ENCODE peak calls at places on chromosomes 7 and 10, in six cellular contexts. C is fibroblast of the aortic adventitia; B is LoVo; T is KG1; P is T-helper 2 cell; U is effector memory CD8-positive, alpha-beta T cell. Q is an unnamed sample.
A peak's percentile ranks its signal among the peaks of the same experiment; 100 is the strongest.

GRCh38 chr10:49302088-49302487 is 3.1 kb downstream of the C10orf71 start:
- DNase-seq in C (no peak), B (no peak), T (no peak), P (no peak), U (no peak), Q (no peak)

GRCh38 chr7:99380032-99380822 is 5.7 kb downstream of the ARPC1B start:
- DNase-seq in C (peak; percentile 65), B (no peak), T (peak; percentile 41), P (no peak), U (peak; percentile 20), Q (no peak)

GRCh38 chr7:71323726-71324125 is 191.8 kb downstream of the GALNT17 start:
- DNase-seq in C (no peak), B (no peak), T (no peak), P (no peak), U (no peak), Q (no peak)

GRCh38 chr7:134059921-134060320 is 67.2 kb upstream of the LRGUK start:
- DNase-seq in C (no peak), B (no peak), T (no peak), P (no peak), U (no peak), Q (no peak)

GRCh38 chr7:158563911-158564647 is 23.5 kb downstream of the PTPRN2 start:
- DNase-seq in C (no peak), B (no peak), T (no peak), P (no peak), U (no peak), Q (peak; percentile 16)

GRCh38 chr10:60810437-60811182 is 32.3 kb downstream of the CDK1 start:
- DNase-seq in C (peak; percentile 82), B (no peak), T (no peak), P (no peak), U (no peak), Q (no peak)

GRCh38 chr10:106609466-106609865 is 555.0 kb downstream of the SORCS1 start:
- DNase-seq in C (no peak), B (no peak), T (no peak), P (no peak), U (no peak), Q (no peak)

GRCh38 chr7:43123457-43123856 is 11.0 kb downstream of the HECW1 start:
- DNase-seq in C (no peak), B (no peak), T (no peak), P (no peak), U (no peak), Q (no peak)

GRCh38 chr7:1136841-1137516 is 23.0 kb downstream of the ZFAND2A start:
- DNase-seq in C (no peak), B (peak; percentile 29), T (no peak), P (no peak), U (no peak), Q (no peak)

GRCh38 chr7:29946428-29947186 is 43.0 kb downstream of the SCRN1 start:
- DNase-seq in C (peak; percentile 41), B (no peak), T (no peak), P (no peak), U (no peak), Q (no peak)

GRCh38 chr7:3087243-3087642 is 43.6 kb upstream of the CARD11 start:
- DNase-seq in C (no peak), B (no peak), T (no peak), P (no peak), U (no peak), Q (no peak)

GRCh38 chr10:44935201-44935960 is 24.2 kb upstream of the RASSF4 start:
- DNase-seq in C (peak; percentile 91), B (no peak), T (no peak), P (no peak), U (no peak), Q (no peak)

GRCh38 chr10:101940916-101941315 is 97.3 kb upstream of the KCNIP2 start:
- DNase-seq in C (peak; percentile 11), B (no peak), T (no peak), P (no peak), U (no peak), Q (no peak)

GRCh38 chr10:77296534-77297369 is 340.9 kb downstream of the KCNMA1 start:
- DNase-seq in C (no peak), B (no peak), T (no peak), P (no peak), U (no peak), Q (no peak)

GRCh38 chr10:128540806-128541739 is 414.9 kb upstream of the MKI67 start:
- DNase-seq in C (no peak), B (no peak), T (no peak), P (no peak), U (no peak), Q (no peak)

GRCh38 chr10:3911241-3911640 is 126.2 kb upstream of the KLF6 start:
- DNase-seq in C (no peak), B (no peak), T (no peak), P (no peak), U (no peak), Q (no peak)

GRCh38 chr10:14648042-14648765 is 126.5 kb downstream of the FAM107B start:
- DNase-seq in C (peak; percentile 68), B (no peak), T (peak; percentile 62), P (peak; percentile 36), U (peak; percentile 78), Q (peak; percentile 78)

GRCh38 chr10:20670569-20670968 is 226.5 kb downstream of the NEBL start:
- DNase-seq in C (no peak), B (no peak), T (no peak), P (no peak), U (no peak), Q (no peak)

GRCh38 chr7:100825215-100825671 is 2.1 kb downstream of the EPHB4 start:
- DNase-seq in C (peak; percentile 33), B (no peak), T (no peak), P (no peak), U (no peak), Q (no peak)

GRCh38 chr10:30974773-30975386 is 56.8 kb downstream of the ZNF438 start:
- DNase-seq in C (peak; percentile 53), B (no peak), T (no peak), P (no peak), U (no peak), Q (no peak)

GRCh38 chr7:15057272-15057671 is 154.7 kb upstream of the DGKB start:
- DNase-seq in C (no peak), B (no peak), T (no peak), P (no peak), U (no peak), Q (no peak)

GRCh38 chr7:5429253-5429856 is 5.7 kb upstream of the TNRC18 start:
- DNase-seq in C (peak; percentile 37), B (peak; percentile 93), T (peak; percentile 56), P (no peak), U (no peak), Q (no peak)

GRCh38 chr10:105797234-105797890 is 1156.3 kb downstream of the SORCS3 start:
- DNase-seq in C (no peak), B (peak; percentile 51), T (no peak), P (no peak), U (no peak), Q (no peak)

GRCh38 chr10:126242352-126243260 is 145.7 kb downstream of the ADAM12 start:
- DNase-seq in C (peak; percentile 61), B (no peak), T (no peak), P (no peak), U (no peak), Q (no peak)

GRCh38 chr10:111146025-111146640 is 69.3 kb downstream of the ADRA2A start:
- DNase-seq in C (no peak), B (no peak), T (no peak), P (no peak), U (no peak), Q (no peak)

GRCh38 chr7:151382079-151382885 is 27.6 kb downstream of the WDR86 start:
- DNase-seq in C (no peak), B (no peak), T (no peak), P (no peak), U (no peak), Q (no peak)

GRCh38 chr7:157770716-157771320 is 434.0 kb downstream of the DNAJB6 start:
- DNase-seq in C (no peak), B (no peak), T (no peak), P (no peak), U (no peak), Q (no peak)

GRCh38 chr10:36173364-36173763 is 531.3 kb upstream of the FZD8 start:
- DNase-seq in C (peak; percentile 61), B (no peak), T (no peak), P (no peak), U (no peak), Q (no peak)

GRCh38 chr7:151299530-151299929 is 42.1 kb upstream of the NUB1 start:
- DNase-seq in C (no peak), B (no peak), T (no peak), P (no peak), U (no peak), Q (no peak)